ENCODE peak calls at places on chromosomes 4 and X, in five cellular contexts. S is AG09309, K is heart left ventricle, A is fibroblast of lung, V is choroid plexus epithelial cell. G is an unnamed sample.

GRCh38 chrX:119762718-119763117 is 4.3 kb downstream of the SOWAHD start:
- DNase-seq in S (no peak), K (no peak), A (no peak), V (no peak), G (no peak)

GRCh38 chrX:70168238-70169188 is 8.8 kb upstream of the DGAT2L6 start:
- DNase-seq in S (peak), K (no peak), A (peak), V (peak), G (no peak)

GRCh38 chr4:108619372-108620100 is 840 bp upstream of the RPL34 start:
- DNase-seq in S (no peak), K (no peak), A (no peak), V (no peak), G (no peak)

GRCh38 chrX:51420610-51421009 is 75.8 kb downstream of the NUDT11 start:
- DNase-seq in S (peak), K (no peak), A (peak), V (peak), G (no peak)

GRCh38 chrX:153533041-153533565 is 15.7 kb downstream of the ATP2B3 start:
- DNase-seq in S (no peak), K (no peak), A (peak), V (peak), G (no peak)

GRCh38 chrX:112760697-112761096 is 79.9 kb downstream of the AMOT start:
- DNase-seq in S (no peak), K (no peak), A (peak), V (no peak), G (no peak)

GRCh38 chr4:71236226-71236625 is 102.6 kb upstream of the SLC4A4 start:
- DNase-seq in S (no peak), K (no peak), A (no peak), V (no peak), G (no peak)

GRCh38 chr4:14059006-14059405 is 431.5 kb upstream of the BOD1L1 start:
- DNase-seq in S (peak), K (no peak), A (no peak), V (peak), G (no peak)

GRCh38 chrX:13258052-13258444 is 61.8 kb downstream of the ATXN3L start:
- DNase-seq in S (no peak), K (no peak), A (no peak), V (peak), G (no peak)

GRCh38 chr4:74197123-74197522 is 39.2 kb downstream of the MTHFD2L start:
- DNase-seq in S (no peak), K (no peak), A (no peak), V (no peak), G (no peak)

GRCh38 chrX:131577433-131577832 is 33.6 kb downstream of the OR13H1 start:
- DNase-seq in S (no peak), K (no peak), A (no peak), V (no peak), G (no peak)
- H3K4me3 ChIP-seq in S (no peak), K (no peak), A (no peak), V (no peak), G (no peak)

DNA sequence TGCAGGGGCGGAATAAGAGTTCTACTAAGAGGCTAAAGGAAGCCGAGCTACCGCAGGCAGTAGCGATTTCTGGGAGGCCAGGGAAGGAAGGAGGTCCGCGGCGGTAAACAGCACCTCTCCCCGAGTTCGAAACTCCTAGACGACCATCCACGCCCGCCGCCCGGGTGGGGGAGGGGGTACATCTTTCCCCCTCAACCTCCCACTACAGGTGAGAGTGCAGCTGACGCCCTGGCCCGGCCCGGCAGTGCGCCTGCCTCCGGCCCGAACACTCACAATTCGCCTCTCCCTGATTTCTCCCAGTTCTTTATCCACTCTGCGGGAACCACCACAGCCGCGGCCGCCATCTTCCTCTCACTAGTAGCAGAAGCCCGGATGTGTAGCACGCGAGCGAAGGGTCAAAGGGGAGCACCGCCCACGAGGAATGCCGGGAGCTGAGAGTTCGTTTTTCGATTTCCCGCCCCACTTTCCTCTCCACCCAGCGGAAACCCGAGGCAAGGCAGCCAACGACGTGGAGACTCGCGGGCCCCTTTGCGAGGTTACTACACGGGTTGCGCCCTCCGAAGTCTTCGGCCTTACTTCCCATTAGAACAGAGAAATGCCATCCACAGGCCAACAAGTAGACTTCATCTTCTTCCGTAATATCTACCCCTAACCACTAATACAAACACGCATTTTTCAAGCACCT is at the start of gene THOC2:
- DNase-seq in S (no peak), K (peak), A (peak), V (peak), G (peak)
- TF ChIP-seq CTCF in S (peak), K (no peak), A (peak), V (peak), G (peak)

GRCh38 chr4:136812100-136812880 is 720.0 kb downstream of the PCDH18 start:
- DNase-seq in S (no peak), K (no peak), A (no peak), V (no peak), G (no peak)

GRCh38 chr4:136810626-136811025 is 721.7 kb downstream of the PCDH18 start:
- DNase-seq in S (no peak), K (no peak), A (no peak), V (no peak), G (no peak)

GRCh38 chr4:136811496-136812077 is 720.7 kb downstream of the PCDH18 start:
- DNase-seq in S (no peak), K (no peak), A (no peak), V (no peak), G (no peak)
- H3K4me3 ChIP-seq in S (no peak), K (no peak), A (no peak), V (no peak), G (no peak)

GRCh38 chr4:19030536-19030935 is 1009.0 kb upstream of the LCORL start:
- DNase-seq in S (no peak), K (no peak), A (no peak), V (no peak), G (no peak)

GRCh38 chr4:19024047-19024446 is 1002.5 kb upstream of the LCORL start:
- DNase-seq in S (no peak), K (no peak), A (no peak), V (no peak), G (no peak)

GRCh38 chr4:19025031-19025430 is 1003.5 kb upstream of the LCORL start:
- DNase-seq in S (no peak), K (no peak), A (no peak), V (peak), G (no peak)

GRCh38 chr4:19030048-19030447 is 1008.5 kb upstream of the LCORL start:
- DNase-seq in S (no peak), K (no peak), A (no peak), V (peak), G (no peak)

GRCh38 chr4:19026281-19026680 is 1004.7 kb upstream of the LCORL start:
- DNase-seq in S (no peak), K (no peak), A (peak), V (peak), G (peak)
- TF ChIP-seq CTCF in S (no peak), K (no peak), A (no peak), V (no peak), G (no peak)

GRCh38 chrX:9789555-9789954 is 3.3 kb downstream of the SHROOM2 start:
- DNase-seq in S (no peak), K (no peak), A (no peak), V (no peak), G (no peak)
- H3K4me3 ChIP-seq in S (no peak), K (no peak), A (no peak), V (no peak), G (no peak)

GRCh38 chr4:186726150-186726439 is 2.4 kb upstream of the FAT1 start:
- DNase-seq in S (no peak), K (no peak), A (no peak), V (no peak), G (no peak)

GRCh38 chr4:186724048-186724860 is 598 bp upstream of the FAT1 start:
- DNase-seq in S (no peak), K (peak), A (peak), V (peak), G (peak)

GRCh38 chr4:186726440-186727148 is 2.9 kb upstream of the FAT1 start:
- DNase-seq in S (no peak), K (peak), A (peak), V (peak), G (peak)

GRCh38 chr4:186724861-186725419 is 1.3 kb upstream of the FAT1 start:
- DNase-seq in S (no peak), K (no peak), A (peak), V (peak), G (peak)

DNA sequence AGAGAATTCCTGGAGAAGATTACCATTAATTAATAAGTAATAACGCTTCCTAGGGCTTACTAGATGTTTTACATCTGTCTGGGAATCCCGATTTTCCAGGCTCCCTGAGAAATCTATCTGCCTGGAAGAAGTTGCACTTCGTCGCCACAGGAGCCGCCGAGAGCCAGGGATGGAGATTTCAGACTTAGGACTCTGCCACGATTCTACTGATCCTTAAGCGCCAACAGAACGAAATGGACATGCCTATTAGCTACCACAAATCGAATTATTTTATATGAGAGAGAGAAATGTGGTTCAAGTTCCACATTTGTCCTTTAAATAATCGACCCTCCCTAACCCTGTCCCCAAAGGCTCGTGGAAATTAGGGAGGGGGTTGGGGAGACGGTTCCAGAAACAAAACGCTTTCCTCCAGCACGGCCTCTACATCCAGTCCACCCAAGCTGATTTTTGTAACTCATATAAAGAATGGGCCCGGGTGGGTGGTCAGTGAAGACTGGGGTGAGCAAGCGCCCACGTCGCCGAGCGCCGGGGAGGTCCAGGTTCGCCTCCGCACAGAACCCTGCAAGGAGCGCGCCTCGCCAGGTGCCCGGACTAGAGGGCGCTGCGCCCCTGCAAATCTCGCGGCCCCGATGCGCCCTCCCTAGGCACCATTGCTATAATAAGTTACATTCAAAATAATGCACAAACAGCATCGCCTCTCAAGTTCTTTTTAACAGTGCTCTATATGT is 1.9 kb upstream of the FAT1 start:
- DNase-seq in S (peak), K (peak), A (peak), V (peak), G (peak)
- TF ChIP-seq CTCF in S (peak), K (peak), A (peak), V (peak), G (peak)

GRCh38 chrX:129787336-129788055 is 7.7 kb downstream of the SASH3 start:
- DNase-seq in S (no peak), K (no peak), A (no peak), V (no peak), G (no peak)

GRCh38 chrX:129790808-129791207 is 11.1 kb downstream of the SASH3 start:
- DNase-seq in S (no peak), K (no peak), A (no peak), V (no peak), G (no peak)

GRCh38 chrX:129790146-129790545 is 10.4 kb downstream of the SASH3 start:
- DNase-seq in S (no peak), K (no peak), A (no peak), V (no peak), G (no peak)

GRCh38 chrX:129786210-129786651 is 6.5 kb downstream of the SASH3 start:
- DNase-seq in S (no peak), K (no peak), A (no peak), V (no peak), G (no peak)

GRCh38 chrX:129788527-129788926 is 8.8 kb downstream of the SASH3 start:
- DNase-seq in S (no peak), K (no peak), A (no peak), V (no peak), G (no peak)
- H3K4me3 ChIP-seq in S (no peak), K (no peak), A (no peak), V (no peak), G (no peak)

GRCh38 chr4:3244747-3245146 is 4.2 kb upstream of the MSANTD1 start:
- DNase-seq in S (no peak), K (no peak), A (no peak), V (no peak), G (no peak)

GRCh38 chr4:3247399-3248177 is 1.4 kb upstream of the MSANTD1 start:
- DNase-seq in S (no peak), K (no peak), A (no peak), V (no peak), G (no peak)

GRCh38 chr4:3245676-3246075 is 3.3 kb upstream of the MSANTD1 start:
- DNase-seq in S (no peak), K (no peak), A (no peak), V (no peak), G (no peak)

GRCh38 chr4:3248178-3248480 is 830 bp upstream of the MSANTD1 start:
- DNase-seq in S (no peak), K (no peak), A (no peak), V (no peak), G (no peak)

DNA sequence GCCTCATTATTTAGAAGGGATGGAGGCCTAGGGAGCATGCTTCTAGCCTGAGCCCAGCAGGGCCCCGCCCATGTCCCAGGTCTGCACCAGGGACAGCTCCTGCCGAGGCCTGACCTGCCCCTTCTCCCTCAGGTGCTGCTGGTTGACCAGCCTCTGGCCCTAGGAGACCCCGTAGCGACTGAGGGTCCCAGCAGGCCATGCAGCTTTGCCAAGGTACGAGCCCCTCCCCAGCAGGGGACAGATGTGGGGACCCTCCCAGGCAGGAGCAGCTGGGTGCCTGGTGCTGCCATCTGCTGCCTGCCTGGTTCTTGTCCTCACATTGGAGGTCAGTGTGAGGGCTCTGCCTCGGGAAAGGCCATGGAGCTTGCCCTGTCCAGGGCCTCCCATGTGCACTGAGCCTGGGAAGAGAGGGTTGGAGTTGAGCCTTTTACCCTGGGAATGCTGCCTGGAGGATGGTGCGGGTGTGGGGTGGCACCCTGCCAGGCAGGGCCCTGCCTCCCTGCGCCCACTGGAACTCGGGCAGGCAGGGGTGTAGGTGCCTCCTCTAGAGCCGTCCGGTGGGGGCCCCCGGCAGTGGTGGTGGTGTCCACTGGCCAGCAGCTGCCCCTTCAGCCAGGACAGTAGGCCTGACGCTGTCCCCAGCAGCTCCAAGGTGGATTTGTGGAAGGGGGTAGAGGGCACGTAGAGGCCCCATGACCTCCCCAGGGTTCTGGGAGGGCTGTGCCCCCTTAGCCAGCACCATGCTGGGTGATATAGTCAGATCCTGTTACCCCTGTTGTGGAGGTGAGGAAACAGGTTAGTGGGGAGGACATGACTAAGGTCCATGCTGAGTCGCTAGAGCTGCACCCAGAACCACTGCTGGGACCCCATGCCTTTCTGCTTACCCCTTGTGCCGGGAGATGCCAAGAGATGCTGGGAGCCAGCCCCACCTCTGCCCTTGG is 2.2 kb upstream of the MSANTD1 start:
- DNase-seq in S (no peak), K (no peak), A (no peak), V (no peak), G (no peak)
- TF ChIP-seq CTCF in S (no peak), K (no peak), A (peak), V (peak), G (no peak)

GRCh38 chr4:118975487-118976192 is 87.0 kb downstream of the SYNPO2 start:
- DNase-seq in S (no peak), K (no peak), A (no peak), V (no peak), G (no peak)
- H3K4me3 ChIP-seq in S (no peak), K (no peak), A (no peak), V (no peak), G (no peak)

G was measured in body of pancreas.